ENCODE peak calls at places on chromosomes 2 and 18, in four cellular contexts. X is GM12865, L is stomach, B is AG09309. D is an unnamed sample.

GRCh38 chr2:221572821-221573429 is 821 bp upstream of the EPHA4 start:
- DNase-seq in X (peak), B (no peak), L (peak), D (peak)

GRCh38 chr18:12391487-12392136 is 14.6 kb upstream of the AFG3L2 start:
- DNase-seq in L (peak), X (peak), B (no peak), D (peak)

GRCh38 chr2:70523996-70524965 is 29.3 kb downstream of the TGFA start:
- DNase-seq in B (peak), X (no peak), L (peak), D (no peak)

GRCh38 chr2:38407111-38407682 is 30.1 kb upstream of the ATL2 start:
- DNase-seq in L (no peak), X (no peak), B (no peak), D (no peak)

GRCh38 chr2:212540356-212540755 is 1.8 kb upstream of the ERBB4 start:
- DNase-seq in L (no peak), X (no peak), B (no peak), D (no peak)

GRCh38 chr2:180849851-180850250 is 130.6 kb upstream of the UBE2E3 start:
- DNase-seq in B (no peak), L (no peak), X (no peak), D (no peak)

GRCh38 chr2:50448556-50448955 is 583.4 kb downstream of the NRXN1 start:
- DNase-seq in B (no peak), X (no peak), L (no peak), D (no peak)

GRCh38 chr18:10059610-10060468 is 146.0 kb downstream of the VAPA start:
- DNase-seq in L (no peak), B (no peak), X (no peak), D (no peak)

GRCh38 chr2:191171708-191172355 is 21.0 kb upstream of the STAT4 start:
- DNase-seq in B (peak), L (no peak), X (no peak), D (no peak)

GRCh38 chr18:31204833-31205232 is 42.2 kb upstream of the DSC1 start:
- DNase-seq in B (no peak), L (no peak), X (no peak), D (no peak)

GRCh38 chr2:157124731-157125130 is 132.8 kb upstream of the GALNT5 start:
- DNase-seq in L (no peak), X (no peak), B (no peak), D (no peak)

GRCh38 chr2:98502556-98503335 is 58.1 kb downstream of the INPP4A start:
- DNase-seq in B (no peak), L (no peak), X (peak), D (no peak)

GRCh38 chr2:210997373-210997772 is 441.0 kb downstream of the CPS1 start:
- DNase-seq in B (no peak), X (no peak), L (no peak), D (no peak)

GRCh38 chr2:191653669-191654402 is 24.1 kb upstream of the NABP1 start:
- DNase-seq in X (no peak), L (no peak), B (no peak), D (no peak)

GRCh38 chr2:203261326-203262159 is 22.7 kb downstream of the CYP20A1 start:
- DNase-seq in L (no peak), B (no peak), X (no peak), D (no peak)

GRCh38 chr2:28610583-28611201 is 114.8 kb downstream of the PLB1 start:
- DNase-seq in X (peak), B (peak), L (peak), D (peak)

GRCh38 chr18:24212939-24213338 is 74.1 kb downstream of the CABYR start:
- DNase-seq in X (no peak), B (peak), L (no peak), D (no peak)

GRCh38 chr2:218230882-218231281 is 13.9 kb downstream of the ARPC2 start:
- DNase-seq in L (peak), X (peak), B (no peak), D (peak)

GRCh38 chr2:165198181-165198580 is 5.7 kb downstream of the SCN3A start:
- DNase-seq in X (no peak), B (no peak), L (no peak), D (no peak)

GRCh38 chr2:74991977-74992376 is 33.5 kb downstream of the POLE4 start:
- DNase-seq in L (no peak), B (no peak), X (no peak), D (no peak)

GRCh38 chr2:201735486-201735885 is 37.0 kb upstream of the MPP4 start:
- DNase-seq in B (no peak), X (no peak), L (no peak), D (no peak)

GRCh38 chr2:4354678-4355077 is 651.3 kb downstream of the DCDC2C start:
- DNase-seq in X (peak), L (no peak), B (no peak), D (peak)
- TF ChIP-seq CTCF in X (peak), L (no peak), B (no peak), D (peak)

GRCh38 chr2:32357545-32358482 is 991 bp downstream of the BIRC6 start:
- DNase-seq in X (peak), B (no peak), L (peak), D (peak)
- TF ChIP-seq CTCF in X (no peak), B (no peak), L (no peak), D (no peak)

GRCh38 chr2:237429761-237430160 is 15.8 kb upstream of the COL6A3 start:
- DNase-seq in X (no peak), L (no peak), B (no peak), D (no peak)

GRCh38 chr2:237432484-237433092 is 18.6 kb upstream of the COL6A3 start:
- DNase-seq in X (no peak), L (no peak), B (peak), D (no peak)

GRCh38 chr2:237433920-237434319 is 20.0 kb upstream of the COL6A3 start:
- DNase-seq in B (no peak), X (no peak), L (no peak), D (no peak)

GRCh38 chr2:237431856-237432255 is 17.9 kb upstream of the COL6A3 start:
- DNase-seq in X (no peak), B (no peak), L (no peak), D (no peak)

GRCh38 chr2:237431372-237431771 is 17.4 kb upstream of the COL6A3 start:
- DNase-seq in B (peak), X (no peak), L (no peak), D (no peak)
- TF ChIP-seq CTCF in B (peak), X (no peak), L (no peak), D (no peak)

GRCh38 chr2:238974510-238975166 is 126.8 kb downstream of the TWIST2 start:
- DNase-seq in L (no peak), B (peak), X (no peak), D (no peak)
- TF ChIP-seq CTCF in L (no peak), B (peak), X (no peak), D (no peak)

GRCh38 chr2:99776521-99777265 is 286.9 kb upstream of the REV1 start:
- DNase-seq in B (no peak), X (no peak), L (no peak), D (no peak)
- TF ChIP-seq CTCF in B (no peak), X (no peak), L (no peak), D (no peak)

GRCh38 chr2:106882658-106883057 is 3.3 kb downstream of the ST6GAL2 start:
- DNase-seq in B (no peak), X (no peak), L (no peak), D (no peak)
- TF ChIP-seq CTCF in B (peak), X (no peak), L (no peak), D (no peak)

GRCh38 chr2:133255363-133255762 is 312.9 kb downstream of the NCKAP5 start:
- DNase-seq in X (no peak), L (no peak), B (no peak), D (no peak)
- TF ChIP-seq CTCF in X (no peak), L (no peak), B (no peak), D (no peak)

GRCh38 chr2:184162426-184162825 is 435.9 kb upstream of the ZNF804A start:
- DNase-seq in L (no peak), X (no peak), B (no peak), D (no peak)
- TF ChIP-seq CTCF in L (no peak), X (no peak), B (no peak), D (no peak)

GRCh38 chr2:6865346-6866238 is at the start of gene CMPK2:
- DNase-seq in L (peak), B (no peak), X (peak), D (peak)
- TF ChIP-seq CTCF in L (peak), B (no peak), X (peak), D (peak)

GRCh38 chr2:88212251-88212790 is 42.2 kb downstream of the THNSL2 start:
- DNase-seq in B (no peak), X (no peak), L (no peak), D (no peak)
- TF ChIP-seq CTCF in B (peak), X (peak), L (peak), D (no peak)

D was measured in GM13976.